ENCODE peak calls at places on chromosomes 2 and 18, in seven cellular contexts. O is RWPE1, W is cardiac fibroblast, J is psoas muscle, C is fibroblast of mammary gland, L is type B pancreatic cell, I is Peyer's patch. A is an unnamed sample.

GRCh38 chr18:9673296-9674251 is 34.5 kb upstream of the RAB31 start:
- DNase-seq in J (no peak), W (peak), O (peak), L (no peak), I (peak), C (peak), A (peak)

GRCh38 chr2:241562269-241562891 is 3.8 kb downstream of the BOK start:
- DNase-seq in L (no peak), J (peak), O (no peak), W (no peak), C (no peak), I (no peak), A (no peak)

GRCh38 chr18:22168360-22168921 is 948 bp upstream of the GATA6 start:
- DNase-seq in O (peak), I (peak), C (no peak), W (peak), L (no peak), J (no peak), A (no peak)

GRCh38 chr2:20617081-20617575 is 33.8 kb downstream of the HS1BP3 start:
- DNase-seq in J (peak), I (peak), O (no peak), L (no peak), C (peak), W (peak), A (peak)

GRCh38 chr18:48152549-48152948 is 222.1 kb upstream of the SMAD2 start:
- DNase-seq in J (no peak), I (no peak), C (peak), W (peak), O (no peak), L (no peak), A (peak)

GRCh38 chr2:230054079-230054478 is 14.6 kb downstream of the SLC16A14 start:
- DNase-seq in L (no peak), C (peak), J (no peak), W (peak), O (peak), I (no peak), A (peak)

GRCh38 chr2:29050591-29050990 is 23.7 kb downstream of the PCARE start:
- DNase-seq in J (no peak), L (no peak), W (no peak), I (no peak), C (no peak), O (no peak), A (no peak)

GRCh38 chr2:235343869-235344268 is 150.0 kb upstream of the AGAP1 start:
- DNase-seq in I (no peak), W (peak), O (no peak), J (no peak), L (no peak), C (peak), A (peak)

GRCh38 chr2:10020001-10020400 is 23.3 kb upstream of the KLF11 start:
- DNase-seq in C (no peak), O (no peak), I (no peak), W (no peak), J (no peak), L (no peak), A (no peak)

GRCh38 chr2:239075918-239076727 is 228.2 kb downstream of the TWIST2 start:
- DNase-seq in L (no peak), I (peak), C (no peak), J (peak), O (no peak), W (no peak), A (no peak)

GRCh38 chr2:113390133-113390849 is 47.2 kb upstream of the ZNG1B start:
- DNase-seq in O (peak), J (no peak), W (peak), I (no peak), C (peak), L (no peak), A (peak)

GRCh38 chr18:57275111-57275510 is 77.2 kb upstream of the ST8SIA3 start:
- DNase-seq in J (no peak), C (no peak), O (no peak), W (no peak), I (no peak), L (no peak), A (no peak)

GRCh38 chr2:196315388-196316049 is 144.1 kb upstream of the STK17B start:
- DNase-seq in O (peak), W (peak), L (no peak), J (no peak), I (no peak), C (peak), A (peak)

GRCh38 chr2:54386993-54387590 is 69.0 kb upstream of the SPTBN1 start:
- DNase-seq in J (peak), I (no peak), O (no peak), W (peak), L (no peak), C (peak), A (no peak)
- TF ChIP-seq CTCF in J (no peak), I (no peak), O (no peak), W (no peak), L (no peak), C (peak), A (no peak)

GRCh38 chr2:236735742-236736360 is 166.2 kb downstream of the ACKR3 start:
- DNase-seq in J (no peak), W (no peak), I (no peak), O (no peak), C (no peak), L (no peak), A (no peak)

GRCh38 chr2:236728916-236729670 is 159.5 kb downstream of the ACKR3 start:
- DNase-seq in O (no peak), J (no peak), W (no peak), C (no peak), I (no peak), L (no peak), A (no peak)

GRCh38 chr2:236733156-236733555 is 163.5 kb downstream of the ACKR3 start:
- DNase-seq in L (no peak), I (no peak), W (no peak), C (no peak), J (no peak), O (no peak), A (no peak)

GRCh38 chr2:236730393-236730792 is 160.8 kb downstream of the ACKR3 start:
- DNase-seq in W (no peak), C (no peak), J (peak), L (no peak), O (no peak), I (no peak), A (no peak)

DNA sequence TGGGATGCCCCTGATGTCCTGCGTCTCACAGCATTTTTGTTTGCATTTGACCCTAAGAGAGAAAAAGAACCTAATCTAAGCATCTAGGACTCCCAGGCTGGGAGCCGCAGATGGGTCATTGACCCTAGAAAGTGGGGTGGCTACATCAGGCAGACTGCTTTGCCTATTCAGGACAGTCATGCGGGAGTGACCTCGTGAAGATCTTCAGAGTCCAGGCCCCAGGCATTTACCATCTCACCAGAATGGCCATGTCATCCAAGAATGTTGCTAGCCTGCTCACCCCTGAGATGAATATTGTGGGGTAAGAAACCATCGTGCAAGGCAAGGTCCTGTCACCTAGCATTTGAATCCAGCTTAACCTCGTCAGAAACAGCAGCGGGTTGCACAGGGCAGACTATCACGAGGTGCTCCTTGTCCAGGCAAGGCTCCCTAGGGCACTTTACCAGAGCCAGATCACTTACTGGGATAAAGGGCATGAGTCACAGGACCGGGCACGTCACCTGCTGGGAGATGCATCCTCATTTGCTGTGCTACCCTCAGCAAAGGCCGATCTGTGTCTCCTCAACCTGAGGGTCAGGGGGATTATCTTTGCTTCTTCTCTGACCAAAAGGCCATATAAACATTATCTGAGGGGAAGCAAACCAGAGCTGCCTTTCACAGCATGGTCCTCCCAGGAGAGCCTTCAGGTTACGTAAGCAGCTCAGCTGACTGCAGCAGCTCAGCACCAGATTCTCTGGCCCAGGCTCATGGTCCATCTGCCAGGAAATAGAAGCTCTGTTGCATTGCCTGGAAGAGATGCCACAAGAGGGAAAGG is 162.3 kb downstream of the ACKR3 start:
- DNase-seq in J (peak), C (peak), L (no peak), O (peak), I (no peak), W (peak), A (peak)
- TF ChIP-seq CTCF in J (no peak), C (no peak), L (no peak), O (no peak), I (no peak), W (no peak), A (no peak)

GRCh38 chr2:135874966-135875365 is 1.3 kb downstream of the MCM6 start:
- DNase-seq in O (no peak), I (no peak), C (no peak), W (no peak), J (no peak), L (no peak), A (no peak)

GRCh38 chr2:135875491-135876065 is 665 bp downstream of the MCM6 start:
- DNase-seq in I (peak), W (peak), J (peak), O (peak), C (peak), L (no peak), A (peak)

GRCh38 chr2:135870571-135870970 is 5.7 kb downstream of the MCM6 start:
- DNase-seq in I (no peak), C (no peak), O (no peak), J (no peak), W (no peak), L (no peak), A (no peak)

GRCh38 chr2:135876066-135876711 is at the start of gene MCM6:
- DNase-seq in I (peak), O (peak), J (peak), L (peak), W (peak), C (peak), A (peak)
- TF ChIP-seq CTCF in I (no peak), O (no peak), J (peak), L (peak), W (no peak), C (no peak), A (no peak)

DNA sequence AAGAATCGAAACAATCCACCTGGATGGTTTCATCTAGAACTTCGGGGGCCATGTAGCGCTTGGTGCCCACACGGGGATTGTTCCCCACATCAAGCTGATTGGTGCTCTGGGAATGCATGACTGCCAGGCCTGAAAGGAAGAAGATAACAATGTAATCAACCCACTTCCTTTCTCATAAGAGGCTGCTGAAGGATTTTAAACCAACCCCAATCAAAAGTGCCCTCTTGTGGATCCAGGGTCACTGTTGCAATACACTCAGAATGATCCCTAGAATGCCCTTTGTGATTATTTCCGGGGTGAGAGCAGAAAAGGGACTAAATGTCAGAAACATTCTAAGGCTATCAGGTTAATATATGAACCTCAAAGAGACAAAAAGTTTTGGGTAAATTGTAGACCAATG is 115.2 kb downstream of the ACVR1 start:
- DNase-seq in J (no peak), W (no peak), I (no peak), O (no peak), C (no peak), L (no peak), A (no peak)
- TF ChIP-seq CTCF in J (no peak), W (no peak), I (no peak), O (no peak), C (no peak), L (no peak), A (no peak)

GRCh38 chr2:100731535-100731981 is 88.4 kb upstream of the NPAS2 start:
- DNase-seq in C (peak), I (no peak), W (peak), J (no peak), O (peak), L (no peak), A (peak)

GRCh38 chr2:100726866-100727265 is 93.1 kb upstream of the NPAS2 start:
- DNase-seq in I (no peak), W (no peak), L (no peak), C (no peak), J (no peak), O (no peak), A (no peak)

GRCh38 chr2:100736121-100736915 is 83.6 kb upstream of the NPAS2 start:
- DNase-seq in O (no peak), I (no peak), W (no peak), C (no peak), L (no peak), J (no peak), A (no peak)

GRCh38 chr2:100733344-100734187 is 86.4 kb upstream of the NPAS2 start:
- DNase-seq in L (no peak), W (peak), C (peak), I (no peak), J (peak), O (no peak), A (peak)

GRCh38 chr2:100730290-100730868 is 89.6 kb upstream of the NPAS2 start:
- DNase-seq in J (peak), C (peak), I (peak), W (peak), O (peak), L (no peak), A (peak)
- TF ChIP-seq CTCF in J (peak), C (peak), I (no peak), W (peak), O (peak), L (peak), A (peak)

GRCh38 chr18:36828630-36829361 is at the start of the genes KIAA1328 and TPGS2:
- DNase-seq in C (peak), J (peak), I (peak), L (peak), W (peak), O (peak), A (peak)
- TF ChIP-seq CTCF in C (peak), J (peak), I (peak), L (peak), W (peak), O (peak), A (peak)

GRCh38 chr2:64922482-64923384 is 66.5 kb upstream of the SLC1A4 start:
- DNase-seq in I (no peak), O (no peak), W (no peak), C (no peak), L (no peak), J (no peak), A (no peak)
- TF ChIP-seq CTCF in I (no peak), O (no peak), W (no peak), C (no peak), L (no peak), J (no peak), A (no peak)

DNA sequence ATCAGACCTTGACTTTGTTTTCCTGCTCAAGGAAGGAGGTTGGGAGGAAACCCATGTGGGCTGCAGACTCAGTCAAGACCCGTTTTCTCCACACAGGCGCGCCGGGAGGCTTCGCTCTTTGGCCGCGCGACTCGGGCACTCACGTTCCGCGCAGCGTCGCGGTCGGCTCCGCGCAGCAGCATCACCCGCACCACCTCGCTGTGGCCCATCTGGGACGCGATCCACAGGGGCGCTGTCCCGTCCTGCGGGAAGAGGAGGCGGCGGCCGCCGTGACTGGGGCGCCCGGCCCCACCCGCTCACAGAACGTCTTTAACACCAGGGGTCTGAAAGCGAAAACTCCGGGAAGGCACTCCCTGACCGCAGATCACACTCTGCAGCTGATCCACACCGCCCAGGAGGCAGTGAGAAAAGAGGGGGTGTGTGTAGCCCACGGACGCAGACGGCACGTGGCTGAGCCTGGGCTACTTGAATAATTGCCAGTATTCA is 33.1 kb upstream of the NPC1 start:
- DNase-seq in I (peak), J (peak), W (peak), L (no peak), C (peak), O (no peak), A (no peak)
- TF ChIP-seq CTCF in I (no peak), J (no peak), W (no peak), L (no peak), C (no peak), O (no peak), A (no peak)

A was measured in MCF 10A.